ENCODE peak calls at places on chromosomes 3 and 15, in nine cellular contexts. E, G, H, A, X, C, T, K and D are unnamed samples.

GRCh38 chr15:48596415-48596814 is 49.1 kb downstream of the FBN1 start:
- DNase-seq in E (peak; percentile 29), G (no peak), H (no peak), A (no peak), X (no peak), C (no peak), T (peak; percentile 56), K (no peak), D (no peak)

GRCh38 chr15:25093455-25094029 is 138.8 kb downstream of the SNRPN start:
- DNase-seq in E (no peak), G (no peak), H (no peak), A (no peak), X (no peak), C (no peak), T (no peak), K (no peak), D (no peak)

GRCh38 chr3:52891164-52891563 is 6.2 kb downstream of the STIMATE start:
- DNase-seq in E (no peak), G (no peak), H (no peak), A (no peak), X (no peak), C (no peak), T (no peak), K (no peak), D (no peak)

GRCh38 chr15:77527831-77528231 is 104.9 kb downstream of the LINGO1 start:
- DNase-seq in E (no peak), G (no peak), H (no peak), A (no peak), X (peak; percentile 73), C (peak; percentile 9), T (no peak), K (no peak), D (no peak)

GRCh38 chr3:150335631-150336030 is 72.5 kb upstream of the TSC22D2 start:
- DNase-seq in E (no peak), G (peak; percentile 48), H (no peak), A (no peak), X (no peak), C (no peak), T (no peak), K (no peak), D (no peak)

GRCh38 chr3:47661121-47661752 is 82.6 kb upstream of the CSPG5 start:
- DNase-seq in E (peak; percentile 50), G (peak; percentile 69), H (peak; percentile 17), A (no peak), X (no peak), C (no peak), T (peak; percentile 83), K (no peak), D (no peak)

GRCh38 chr15:84928843-84929168 is 44.3 kb downstream of the SLC28A1 start:
- DNase-seq in E (no peak), G (no peak), H (no peak), A (no peak), X (no peak), C (no peak), T (peak; percentile 30), K (no peak), D (no peak)

GRCh38 chr3:188092648-188093047 is 61.3 kb upstream of the LPP start:
- DNase-seq in E (no peak), G (no peak), H (no peak), A (peak; percentile 23), X (no peak), C (no peak), T (peak; percentile 44), K (no peak), D (no peak)

GRCh38 chr15:36208868-36209582 is 370.4 kb upstream of the CDIN1 start:
- DNase-seq in E (peak; percentile 29), G (no peak), H (no peak), A (no peak), X (no peak), C (no peak), T (peak; percentile 40), K (no peak), D (no peak)

GRCh38 chr3:127200086-127200691 is 7.3 kb downstream of the PRR23E start:
- DNase-seq in E (no peak), G (no peak), H (no peak), A (no peak), X (peak; percentile 11), C (no peak), T (no peak), K (no peak), D (no peak)

GRCh38 chr3:16801698-16802097 is 83.1 kb upstream of the PLCL2 start:
- DNase-seq in E (peak; percentile 33), G (peak; percentile 46), H (peak; percentile 13), A (no peak), X (no peak), C (no peak), T (peak; percentile 84), K (no peak), D (no peak)

GRCh38 chr3:27715863-27716262 is 6.3 kb downstream of the EOMES start:
- DNase-seq in E (no peak), G (no peak), H (no peak), A (no peak), X (no peak), C (no peak), T (no peak), K (no peak), D (no peak)

GRCh38 chr15:77791994-77792393 is 159.3 kb upstream of the LINGO1 start:
- DNase-seq in E (no peak), G (no peak), H (no peak), A (no peak), X (no peak), C (no peak), T (no peak), K (no peak), D (no peak)

GRCh38 chr15:42068601-42069000 is 25.8 kb downstream of the PLA2G4D start:
- DNase-seq in E (no peak), G (no peak), H (no peak), A (no peak), X (no peak), C (no peak), T (no peak), K (no peak), D (no peak)

GRCh38 chr15:42070276-42070965 is 23.9 kb downstream of the PLA2G4D start:
- DNase-seq in E (no peak), G (no peak), H (no peak), A (no peak), X (no peak), C (no peak), T (no peak), K (no peak), D (no peak)

GRCh38 chr15:42070966-42071350 is 23.4 kb downstream of the PLA2G4D start:
- DNase-seq in E (no peak), G (no peak), H (no peak), A (no peak), X (no peak), C (no peak), T (no peak), K (no peak), D (no peak)

GRCh38 chr15:42069496-42070275 is 24.7 kb downstream of the PLA2G4D start:
- DNase-seq in E (no peak), G (no peak), H (no peak), A (no peak), X (no peak), C (no peak), T (no peak), K (no peak), D (no peak)

GRCh38 chr15:42069025-42069424 is 25.3 kb downstream of the PLA2G4D start:
- DNase-seq in E (no peak), G (no peak), H (no peak), A (no peak), X (no peak), C (no peak), T (no peak), K (no peak), D (no peak)
- TF ChIP-seq CTCF in E (no peak), G (no peak), H (no peak), A (no peak), X (no peak), C (no peak), T (no peak), K (peak; percentile 20), D (no peak)

DNA sequence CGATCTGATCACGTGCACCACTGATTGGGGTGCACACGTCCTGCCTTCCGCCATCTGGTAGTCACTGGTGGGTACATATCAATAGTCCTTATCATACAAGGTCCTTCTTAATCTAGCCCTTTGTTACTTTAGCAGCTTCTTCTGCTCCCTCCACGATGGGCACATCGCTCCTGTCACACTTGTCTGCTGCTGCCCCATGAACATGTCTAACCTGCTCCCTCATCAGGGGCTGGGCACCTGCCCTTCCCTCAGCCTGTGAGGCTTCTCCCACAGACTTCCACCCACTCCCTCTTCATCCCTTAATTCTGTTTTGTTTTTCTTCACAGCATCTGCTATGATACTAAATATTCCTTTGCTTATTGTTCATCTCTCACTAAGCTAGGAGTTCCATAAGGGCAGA is 82.5 kb downstream of the UACA start:
- DNase-seq in E (no peak), G (no peak), H (no peak), A (no peak), X (no peak), C (no peak), T (no peak), K (no peak), D (no peak)
- TF ChIP-seq CTCF in E (no peak), G (no peak), H (no peak), A (no peak), X (no peak), C (no peak), T (no peak), K (no peak), D (no peak)

GRCh38 chr3:5731100-5731499 is 543.6 kb downstream of the EDEM1 start:
- DNase-seq in E (no peak), G (no peak), H (peak; percentile 0), A (no peak), X (no peak), C (no peak), T (no peak), K (no peak), D (no peak)
- TF ChIP-seq CTCF in E (no peak), G (no peak), H (peak; percentile 21), A (no peak), X (no peak), C (no peak), T (no peak), K (no peak), D (no peak)

GRCh38 chr3:112197131-112197530 is 64.1 kb upstream of the GCSAM start:
- DNase-seq in E (no peak), G (no peak), H (no peak), A (no peak), X (no peak), C (no peak), T (no peak), K (no peak), D (no peak)

GRCh38 chr3:112200317-112200666 is 67.2 kb upstream of the GCSAM start:
- DNase-seq in E (no peak), G (no peak), H (no peak), A (no peak), X (no peak), C (no peak), T (no peak), K (no peak), D (no peak)

GRCh38 chr3:112199622-112200316 is 66.7 kb upstream of the GCSAM start:
- DNase-seq in E (no peak), G (peak; percentile 63), H (no peak), A (no peak), X (no peak), C (no peak), T (peak; percentile 44), K (peak; percentile 58), D (no peak)
- TF ChIP-seq CTCF in E (no peak), G (no peak), H (no peak), A (no peak), X (no peak), C (no peak), T (no peak), K (peak; percentile 43), D (no peak)